ENCODE peak calls at places on chromosomes 7 and 10, in seven cellular contexts. One of them, this sample, is unnamed. For H3K27me3, the result is how much of the 10 kb centered on the place peaks cover.

GRCh38 chr7:9407816-9408215 is 974.4 kb downstream of the NXPH1 start:
- DNase-seq in tibial artery: no peak
- DNase-seq in pancreas: no peak
- DNase-seq in esophagus squamous epithelium: no peak
- DNase-seq in brain microvascular endothelial cell: no peak
- DNase-seq in dorsolateral prefrontal cortex: no peak
- DNase-seq in body of pancreas: no peak
- DNase-seq in this sample: no peak

GRCh38 chr10:43921881-43922280 is 273.2 kb upstream of the ZNF32 start:
- DNase-seq in tibial artery: no peak
- DNase-seq in pancreas: no peak
- DNase-seq in esophagus squamous epithelium: no peak
- DNase-seq in brain microvascular endothelial cell: no peak
- DNase-seq in dorsolateral prefrontal cortex: no peak
- DNase-seq in body of pancreas: no peak
- DNase-seq in this sample: no peak

GRCh38 chr7:31603076-31603475 is 83.9 kb upstream of the PPP1R17 start:
- DNase-seq in tibial artery: no peak
- DNase-seq in pancreas: no peak
- DNase-seq in esophagus squamous epithelium: no peak
- DNase-seq in brain microvascular endothelial cell: no peak
- DNase-seq in dorsolateral prefrontal cortex: no peak
- DNase-seq in body of pancreas: no peak
- DNase-seq in this sample: no peak

GRCh38 chr10:520402-520787 is 169.1 kb downstream of the DIP2C start:
- DNase-seq in tibial artery: peak
- DNase-seq in pancreas: no peak
- DNase-seq in esophagus squamous epithelium: no peak
- DNase-seq in brain microvascular endothelial cell: no peak
- DNase-seq in dorsolateral prefrontal cortex: no peak
- DNase-seq in body of pancreas: no peak
- DNase-seq in this sample: peak

GRCh38 chr10:95245425-95246055 is 45.3 kb downstream of the PDLIM1 start:
- DNase-seq in tibial artery: peak
- DNase-seq in pancreas: no peak
- DNase-seq in esophagus squamous epithelium: no peak
- DNase-seq in brain microvascular endothelial cell: no peak
- DNase-seq in dorsolateral prefrontal cortex: no peak
- DNase-seq in body of pancreas: no peak
- DNase-seq in this sample: no peak

GRCh38 chr7:23380556-23380955 is 81.4 kb downstream of the MALSU1 start:
- DNase-seq in tibial artery: no peak
- DNase-seq in pancreas: no peak
- DNase-seq in esophagus squamous epithelium: no peak
- DNase-seq in brain microvascular endothelial cell: no peak
- DNase-seq in dorsolateral prefrontal cortex: no peak
- DNase-seq in body of pancreas: no peak
- DNase-seq in this sample: no peak

GRCh38 chr10:69506834-69507643 is 55.8 kb downstream of the TSPAN15 start:
- DNase-seq in tibial artery: peak
- DNase-seq in pancreas: no peak
- DNase-seq in esophagus squamous epithelium: no peak
- DNase-seq in brain microvascular endothelial cell: no peak
- DNase-seq in dorsolateral prefrontal cortex: no peak
- DNase-seq in body of pancreas: no peak
- DNase-seq in this sample: peak

GRCh38 chr7:126959649-126960048 is 293.1 kb downstream of the GRM8 start:
- DNase-seq in tibial artery: no peak
- DNase-seq in pancreas: no peak
- DNase-seq in esophagus squamous epithelium: no peak
- DNase-seq in brain microvascular endothelial cell: no peak
- DNase-seq in dorsolateral prefrontal cortex: no peak
- DNase-seq in body of pancreas: no peak
- DNase-seq in this sample: no peak

GRCh38 chr10:50919010-50919409 is 33.6 kb upstream of the A1CF start:
- DNase-seq in tibial artery: no peak
- DNase-seq in pancreas: no peak
- DNase-seq in esophagus squamous epithelium: no peak
- DNase-seq in brain microvascular endothelial cell: no peak
- DNase-seq in dorsolateral prefrontal cortex: no peak
- DNase-seq in body of pancreas: no peak
- DNase-seq in this sample: no peak

GRCh38 chr7:112619343-112619742 is 138.6 kb downstream of the LSMEM1 start:
- DNase-seq in tibial artery: no peak
- DNase-seq in pancreas: no peak
- DNase-seq in esophagus squamous epithelium: no peak
- DNase-seq in brain microvascular endothelial cell: no peak
- DNase-seq in dorsolateral prefrontal cortex: no peak
- DNase-seq in body of pancreas: no peak
- DNase-seq in this sample: no peak

GRCh38 chr10:68239596-68240150 is 7.8 kb upstream of the ATOH7 start:
- DNase-seq in tibial artery: no peak
- DNase-seq in pancreas: no peak
- DNase-seq in esophagus squamous epithelium: no peak
- DNase-seq in brain microvascular endothelial cell: no peak
- DNase-seq in dorsolateral prefrontal cortex: no peak
- DNase-seq in body of pancreas: no peak
- DNase-seq in this sample: no peak

GRCh38 chr10:28130267-28130666 is 131.4 kb upstream of the ODAD2 start:
- DNase-seq in tibial artery: no peak
- DNase-seq in pancreas: no peak
- DNase-seq in esophagus squamous epithelium: no peak
- DNase-seq in brain microvascular endothelial cell: peak
- DNase-seq in dorsolateral prefrontal cortex: no peak
- DNase-seq in body of pancreas: no peak
- DNase-seq in this sample: no peak

GRCh38 chr7:158323741-158324396 is 263.8 kb downstream of the PTPRN2 start:
- DNase-seq in tibial artery: no peak
- DNase-seq in pancreas: no peak
- DNase-seq in esophagus squamous epithelium: no peak
- DNase-seq in brain microvascular endothelial cell: no peak
- DNase-seq in dorsolateral prefrontal cortex: no peak
- DNase-seq in body of pancreas: no peak
- DNase-seq in this sample: no peak

GRCh38 chr7:22601812-22602568 is 102.0 kb upstream of the STEAP1B start:
- DNase-seq in tibial artery: no peak
- DNase-seq in pancreas: no peak
- DNase-seq in esophagus squamous epithelium: no peak
- DNase-seq in brain microvascular endothelial cell: peak
- DNase-seq in dorsolateral prefrontal cortex: no peak
- DNase-seq in body of pancreas: no peak
- DNase-seq in this sample: no peak

GRCh38 chr10:49149881-49150280 is 16.1 kb upstream of the FAM170B start:
- DNase-seq in tibial artery: no peak
- DNase-seq in pancreas: no peak
- DNase-seq in esophagus squamous epithelium: no peak
- DNase-seq in brain microvascular endothelial cell: no peak
- DNase-seq in dorsolateral prefrontal cortex: peak
- DNase-seq in body of pancreas: no peak
- DNase-seq in this sample: no peak

GRCh38 chr10:103493362-103493871 is at the start of gene NEURL1:
- DNase-seq in tibial artery: no peak
- DNase-seq in pancreas: no peak
- DNase-seq in esophagus squamous epithelium: no peak
- DNase-seq in brain microvascular endothelial cell: no peak
- DNase-seq in dorsolateral prefrontal cortex: peak
- DNase-seq in body of pancreas: peak
- DNase-seq in this sample: peak

GRCh38 chr10:110944997-110945396 is 25.6 kb downstream of the SHOC2 start:
- DNase-seq in tibial artery: no peak
- DNase-seq in pancreas: no peak
- DNase-seq in esophagus squamous epithelium: no peak
- DNase-seq in brain microvascular endothelial cell: peak
- DNase-seq in dorsolateral prefrontal cortex: no peak
- DNase-seq in body of pancreas: no peak
- DNase-seq in this sample: no peak

GRCh38 chr7:67937717-67938191 is 941.1 kb downstream of the TYW1 start:
- DNase-seq in tibial artery: no peak
- DNase-seq in pancreas: no peak
- DNase-seq in esophagus squamous epithelium: no peak
- DNase-seq in brain microvascular endothelial cell: peak
- DNase-seq in dorsolateral prefrontal cortex: no peak
- DNase-seq in body of pancreas: peak
- DNase-seq in this sample: peak

GRCh38 chr10:11424456-11425287 is 186.8 kb downstream of the USP6NL start:
- DNase-seq in tibial artery: no peak
- DNase-seq in pancreas: peak
- DNase-seq in esophagus squamous epithelium: no peak
- DNase-seq in brain microvascular endothelial cell: peak
- DNase-seq in dorsolateral prefrontal cortex: peak
- DNase-seq in body of pancreas: peak
- DNase-seq in this sample: peak

GRCh38 chr7:30469303-30469702 is 9.3 kb downstream of the NOD1 start:
- DNase-seq in tibial artery: peak
- DNase-seq in pancreas: no peak
- DNase-seq in esophagus squamous epithelium: no peak
- DNase-seq in brain microvascular endothelial cell: peak
- DNase-seq in dorsolateral prefrontal cortex: peak
- DNase-seq in body of pancreas: peak
- DNase-seq in this sample: peak

GRCh38 chr7:151940048-151940845 is 16.0 kb upstream of the GALNTL5 start:
- DNase-seq in tibial artery: no peak
- DNase-seq in pancreas: no peak
- DNase-seq in esophagus squamous epithelium: no peak
- DNase-seq in brain microvascular endothelial cell: peak
- DNase-seq in dorsolateral prefrontal cortex: no peak
- DNase-seq in body of pancreas: no peak
- DNase-seq in this sample: peak

GRCh38 chr10:15642095-15642494 is 77.6 kb downstream of the ITGA8 start:
- DNase-seq in tibial artery: no peak
- DNase-seq in pancreas: no peak
- DNase-seq in esophagus squamous epithelium: no peak
- DNase-seq in brain microvascular endothelial cell: peak
- DNase-seq in dorsolateral prefrontal cortex: no peak
- DNase-seq in body of pancreas: no peak
- DNase-seq in this sample: no peak

DNA sequence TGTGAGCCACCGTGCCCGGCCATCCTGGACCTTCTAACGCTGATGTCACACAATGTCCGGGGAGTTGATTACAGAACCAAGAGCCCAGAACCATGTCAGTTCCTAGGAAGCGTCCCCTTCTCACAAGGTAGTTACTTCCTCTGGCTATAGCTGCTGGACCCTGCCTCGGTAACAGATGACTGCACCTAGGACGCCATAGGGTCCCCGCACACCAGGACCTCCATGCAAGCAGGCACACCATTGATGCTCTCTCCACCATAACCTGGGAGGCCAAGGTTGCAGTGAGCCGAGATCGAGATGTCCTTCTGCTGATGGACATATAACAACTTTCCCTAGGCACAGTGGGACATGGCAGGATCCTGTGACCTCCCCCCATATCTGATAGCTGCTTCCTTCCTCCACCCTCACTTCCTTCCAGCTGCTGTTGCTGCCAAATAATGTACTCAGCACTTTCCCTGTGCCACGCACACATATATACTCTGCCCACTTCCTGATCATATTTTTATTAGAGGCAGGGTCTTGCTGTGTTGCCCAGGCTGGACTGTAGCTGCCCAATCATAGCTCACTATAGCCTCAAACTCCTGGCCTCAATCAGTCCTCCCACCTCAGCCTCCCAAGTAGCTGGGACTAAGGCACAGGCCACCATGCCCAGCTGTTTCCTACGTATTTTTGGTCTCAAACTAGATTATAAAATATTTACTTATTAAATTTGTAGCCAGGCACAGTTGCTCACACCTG is 3.5 kb upstream of the SNX8 start:
- DNase-seq in tibial artery: no peak
- DNase-seq in pancreas: no peak
- DNase-seq in esophagus squamous epithelium: no peak
- DNase-seq in brain microvascular endothelial cell: no peak
- DNase-seq in dorsolateral prefrontal cortex: no peak
- DNase-seq in body of pancreas: no peak
- DNase-seq in this sample: no peak
- TF ChIP-seq CTCF in tibial artery: no peak
- TF ChIP-seq CTCF in pancreas: no peak
- TF ChIP-seq CTCF in esophagus squamous epithelium: no peak
- TF ChIP-seq CTCF in brain microvascular endothelial cell: no peak
- TF ChIP-seq CTCF in dorsolateral prefrontal cortex: no peak
- TF ChIP-seq CTCF in body of pancreas: no peak
- TF ChIP-seq CTCF in this sample: no peak

GRCh38 chr7:137825489-137825888 is 21.3 kb downstream of the DGKI start:
- DNase-seq in tibial artery: no peak
- DNase-seq in pancreas: no peak
- DNase-seq in esophagus squamous epithelium: no peak
- DNase-seq in brain microvascular endothelial cell: no peak
- DNase-seq in dorsolateral prefrontal cortex: no peak
- DNase-seq in body of pancreas: no peak
- DNase-seq in this sample: no peak
- H3K27me3 ChIP-seq in tibial artery: under half
- H3K27me3 ChIP-seq in pancreas: under half
- H3K27me3 ChIP-seq in esophagus squamous epithelium: under half
- H3K27me3 ChIP-seq in brain microvascular endothelial cell: under half
- H3K27me3 ChIP-seq in dorsolateral prefrontal cortex: under half
- H3K27me3 ChIP-seq in body of pancreas: under half
- H3K27me3 ChIP-seq in this sample: under half

GRCh38 chr10:36412942-36413341 is 712.5 kb upstream of the ANKRD30A start:
- DNase-seq in tibial artery: no peak
- DNase-seq in pancreas: no peak
- DNase-seq in esophagus squamous epithelium: no peak
- DNase-seq in brain microvascular endothelial cell: no peak
- DNase-seq in dorsolateral prefrontal cortex: no peak
- DNase-seq in body of pancreas: no peak
- DNase-seq in this sample: no peak
- H3K4me3 ChIP-seq in tibial artery: no peak
- H3K4me3 ChIP-seq in pancreas: no peak
- H3K4me3 ChIP-seq in esophagus squamous epithelium: no peak
- H3K4me3 ChIP-seq in brain microvascular endothelial cell: no peak
- H3K4me3 ChIP-seq in dorsolateral prefrontal cortex: no peak
- H3K4me3 ChIP-seq in body of pancreas: no peak
- H3K4me3 ChIP-seq in this sample: no peak

GRCh38 chr10:22006379-22006884 is 2.9 kb upstream of the DNAJC1 start:
- DNase-seq in tibial artery: no peak
- DNase-seq in pancreas: no peak
- DNase-seq in esophagus squamous epithelium: no peak
- DNase-seq in brain microvascular endothelial cell: no peak
- DNase-seq in dorsolateral prefrontal cortex: no peak
- DNase-seq in body of pancreas: no peak
- DNase-seq in this sample: no peak

GRCh38 chr10:22016046-22016705 is 12.6 kb upstream of the DNAJC1 start:
- DNase-seq in tibial artery: no peak
- DNase-seq in pancreas: no peak
- DNase-seq in esophagus squamous epithelium: no peak
- DNase-seq in brain microvascular endothelial cell: no peak
- DNase-seq in dorsolateral prefrontal cortex: no peak
- DNase-seq in body of pancreas: no peak
- DNase-seq in this sample: no peak

GRCh38 chr10:22005763-22006162 is 2.2 kb upstream of the DNAJC1 start:
- DNase-seq in tibial artery: no peak
- DNase-seq in pancreas: no peak
- DNase-seq in esophagus squamous epithelium: no peak
- DNase-seq in brain microvascular endothelial cell: no peak
- DNase-seq in dorsolateral prefrontal cortex: no peak
- DNase-seq in body of pancreas: no peak
- DNase-seq in this sample: no peak

DNA sequence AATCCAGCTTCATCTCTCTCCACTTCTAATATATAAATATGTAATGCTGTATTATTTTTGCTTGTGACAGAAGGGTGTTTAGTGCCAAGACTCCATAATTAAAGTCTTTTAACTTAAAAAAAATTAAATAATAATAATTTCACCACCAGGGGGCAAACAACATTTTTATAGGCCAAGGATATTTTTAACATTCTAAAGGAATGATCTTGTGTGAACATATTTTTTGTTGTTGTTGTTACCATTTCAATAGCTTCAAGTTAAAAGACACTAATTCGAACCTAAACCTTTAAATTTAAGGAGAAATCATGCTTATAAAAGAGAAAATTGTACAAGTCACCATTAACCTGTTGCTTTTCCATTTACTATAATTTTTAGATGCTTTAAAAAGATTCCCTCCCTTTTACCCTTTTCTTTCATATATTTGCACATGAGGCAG is 7.5 kb upstream of the DNAJC1 start:
- DNase-seq in tibial artery: no peak
- DNase-seq in pancreas: no peak
- DNase-seq in esophagus squamous epithelium: no peak
- DNase-seq in brain microvascular endothelial cell: no peak
- DNase-seq in dorsolateral prefrontal cortex: no peak
- DNase-seq in body of pancreas: no peak
- DNase-seq in this sample: no peak
- TF ChIP-seq CTCF in tibial artery: peak
- TF ChIP-seq CTCF in pancreas: peak
- TF ChIP-seq CTCF in esophagus squamous epithelium: no peak
- TF ChIP-seq CTCF in brain microvascular endothelial cell: no peak
- TF ChIP-seq CTCF in dorsolateral prefrontal cortex: peak
- TF ChIP-seq CTCF in body of pancreas: peak
- TF ChIP-seq CTCF in this sample: peak